ENCODE peak calls at places on chromosomes 5 and 9, in four cellular contexts. One of them, this sample, is unnamed.

GRCh38 chr9:97761879-97762278 is 64.7 kb upstream of the XPA start:
- DNase-seq in IMR-90: no peak
- DNase-seq in ovary: no peak
- DNase-seq in heart left ventricle: no peak
- DNase-seq in this sample: no peak

GRCh38 chr9:26086396-26086795 is 408.2 kb upstream of the TUSC1 start:
- DNase-seq in IMR-90: no peak
- DNase-seq in ovary: no peak
- DNase-seq in heart left ventricle: no peak
- DNase-seq in this sample: no peak

GRCh38 chr5:168291281-168291960 is at the start of gene WWC1:
- DNase-seq in IMR-90: peak; percentile 26
- DNase-seq in ovary: no peak
- DNase-seq in heart left ventricle: no peak
- DNase-seq in this sample: peak; percentile 92

GRCh38 chr5:84213861-84214260 is 170.8 kb downstream of the EDIL3 start:
- DNase-seq in IMR-90: no peak
- DNase-seq in ovary: no peak
- DNase-seq in heart left ventricle: no peak
- DNase-seq in this sample: no peak

GRCh38 chr5:59813761-59814562 is 79.6 kb downstream of the PDE4D start:
- DNase-seq in IMR-90: peak; percentile 67
- DNase-seq in ovary: no peak
- DNase-seq in heart left ventricle: no peak
- DNase-seq in this sample: no peak

GRCh38 chr9:94611638-94612068 is 18.0 kb upstream of the FBP2 start:
- DNase-seq in IMR-90: no peak
- DNase-seq in ovary: no peak
- DNase-seq in heart left ventricle: no peak
- DNase-seq in this sample: no peak

GRCh38 chr5:15004506-15004905 is 132.9 kb upstream of the ANKH start:
- DNase-seq in IMR-90: no peak
- DNase-seq in ovary: no peak
- DNase-seq in heart left ventricle: no peak
- DNase-seq in this sample: no peak

GRCh38 chr5:13866792-13867191 is 77.7 kb downstream of the DNAH5 start:
- DNase-seq in IMR-90: peak; percentile 41
- DNase-seq in ovary: no peak
- DNase-seq in heart left ventricle: no peak
- DNase-seq in this sample: no peak

GRCh38 chr5:89128097-89128496 is 245.1 kb upstream of the MEF2C start:
- DNase-seq in IMR-90: peak; percentile 1
- DNase-seq in ovary: no peak
- DNase-seq in heart left ventricle: no peak
- DNase-seq in this sample: no peak

GRCh38 chr9:18405240-18405639 is 68.7 kb upstream of the ADAMTSL1 start:
- DNase-seq in IMR-90: no peak
- DNase-seq in ovary: no peak
- DNase-seq in heart left ventricle: no peak
- DNase-seq in this sample: no peak

GRCh38 chr9:135702002-135702721 is at the start of gene KCNT1:
- DNase-seq in IMR-90: peak; percentile 13
- DNase-seq in ovary: peak; percentile 75
- DNase-seq in heart left ventricle: peak; percentile 31
- DNase-seq in this sample: no peak

GRCh38 chr5:17221843-17222614 is 4.6 kb downstream of the BASP1 start:
- DNase-seq in IMR-90: no peak
- DNase-seq in ovary: no peak
- DNase-seq in heart left ventricle: no peak
- DNase-seq in this sample: no peak

GRCh38 chr9:121945849-121946248 is 147.3 kb downstream of the TTLL11 start:
- DNase-seq in IMR-90: peak; percentile 47
- DNase-seq in ovary: no peak
- DNase-seq in heart left ventricle: no peak
- DNase-seq in this sample: no peak

GRCh38 chr9:25421560-25421959 is 256.7 kb downstream of the TUSC1 start:
- DNase-seq in IMR-90: no peak
- DNase-seq in ovary: no peak
- DNase-seq in heart left ventricle: no peak
- DNase-seq in this sample: no peak

GRCh38 chr9:125932012-125932411 is 184.8 kb downstream of the PBX3 start:
- DNase-seq in IMR-90: peak; percentile 99
- DNase-seq in ovary: peak; percentile 36
- DNase-seq in heart left ventricle: peak; percentile 42
- DNase-seq in this sample: no peak

GRCh38 chr9:38018230-38018963 is 50.6 kb downstream of the SHB start:
- DNase-seq in IMR-90: no peak
- DNase-seq in ovary: no peak
- DNase-seq in heart left ventricle: no peak
- DNase-seq in this sample: no peak

GRCh38 chr9:121169094-121169601 is 32.5 kb downstream of the RAB14 start:
- DNase-seq in IMR-90: no peak
- DNase-seq in ovary: peak; percentile 36
- DNase-seq in heart left ventricle: no peak
- DNase-seq in this sample: peak; percentile 28

GRCh38 chr5:118044169-118044568 is 944.2 kb downstream of the DTWD2 start:
- DNase-seq in IMR-90: no peak
- DNase-seq in ovary: no peak
- DNase-seq in heart left ventricle: no peak
- DNase-seq in this sample: no peak

GRCh38 chr5:135239461-135240282 is 159.4 kb downstream of the MACROH2A1 start:
- DNase-seq in IMR-90: peak; percentile 85
- DNase-seq in ovary: no peak
- DNase-seq in heart left ventricle: no peak
- DNase-seq in this sample: no peak

GRCh38 chr5:141876628-141877477 is 1.4 kb downstream of the PCDH1 start:
- DNase-seq in IMR-90: no peak
- DNase-seq in ovary: no peak
- DNase-seq in heart left ventricle: no peak
- DNase-seq in this sample: peak; percentile 88

GRCh38 chr5:54610197-54610898 is 92.8 kb downstream of the SNX18 start:
- DNase-seq in IMR-90: no peak
- DNase-seq in ovary: no peak
- DNase-seq in heart left ventricle: no peak
- DNase-seq in this sample: no peak

GRCh38 chr5:19241690-19242089 is 746.3 kb downstream of the CDH18 start:
- DNase-seq in IMR-90: no peak
- DNase-seq in ovary: no peak
- DNase-seq in heart left ventricle: no peak
- DNase-seq in this sample: no peak

GRCh38 chr5:69517763-69518212 is 25.2 kb downstream of the OCLN start:
- DNase-seq in IMR-90: peak; percentile 40
- DNase-seq in ovary: no peak
- DNase-seq in heart left ventricle: no peak
- DNase-seq in this sample: no peak
- TF ChIP-seq POLR2A in IMR-90: no peak
- TF ChIP-seq POLR2A in ovary: no peak
- TF ChIP-seq POLR2A in heart left ventricle: no peak
- TF ChIP-seq POLR2A in this sample: no peak

GRCh38 chr5:152124413-152125082 is 199.9 kb upstream of the GLRA1 start:
- DNase-seq in IMR-90: no peak
- DNase-seq in ovary: no peak
- DNase-seq in heart left ventricle: no peak
- DNase-seq in this sample: no peak

DNA sequence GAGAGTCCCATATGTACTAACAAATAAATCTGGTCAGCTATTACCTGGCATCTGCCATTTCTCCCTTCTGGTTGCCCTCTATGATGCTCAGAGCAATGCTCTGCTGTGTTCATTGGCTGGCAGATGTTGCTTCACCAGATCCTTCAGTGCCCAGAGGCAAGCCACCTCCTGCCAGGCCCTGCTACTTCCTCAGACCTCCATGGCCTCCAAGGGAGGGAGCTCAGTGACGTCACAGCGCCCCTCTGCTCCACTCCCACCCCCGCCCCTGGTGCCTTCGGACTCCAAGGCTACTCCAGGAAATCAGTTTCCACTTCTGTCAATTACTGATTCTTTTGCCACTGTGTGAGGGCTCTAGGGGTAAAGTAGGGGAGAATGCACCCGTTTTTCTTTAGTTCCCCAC is 201.2 kb upstream of the GLRA1 start:
- DNase-seq in IMR-90: no peak
- DNase-seq in ovary: no peak
- DNase-seq in heart left ventricle: no peak
- DNase-seq in this sample: peak; percentile 3
- H3K27ac ChIP-seq in IMR-90: no peak overlapping the region
- H3K27ac ChIP-seq in ovary: no peak overlapping the region
- H3K27ac ChIP-seq in heart left ventricle: no peak overlapping the region
- H3K27ac ChIP-seq in this sample: no peak overlapping the region

GRCh38 chr9:72352911-72353388 is 12.1 kb downstream of the ZFAND5 start:
- DNase-seq in IMR-90: peak; percentile 42
- DNase-seq in ovary: no peak
- DNase-seq in heart left ventricle: no peak
- DNase-seq in this sample: no peak
- TF ChIP-seq POLR2A in IMR-90: peak; percentile 65
- TF ChIP-seq POLR2A in ovary: no peak
- TF ChIP-seq POLR2A in heart left ventricle: no peak
- TF ChIP-seq POLR2A in this sample: no peak

DNA sequence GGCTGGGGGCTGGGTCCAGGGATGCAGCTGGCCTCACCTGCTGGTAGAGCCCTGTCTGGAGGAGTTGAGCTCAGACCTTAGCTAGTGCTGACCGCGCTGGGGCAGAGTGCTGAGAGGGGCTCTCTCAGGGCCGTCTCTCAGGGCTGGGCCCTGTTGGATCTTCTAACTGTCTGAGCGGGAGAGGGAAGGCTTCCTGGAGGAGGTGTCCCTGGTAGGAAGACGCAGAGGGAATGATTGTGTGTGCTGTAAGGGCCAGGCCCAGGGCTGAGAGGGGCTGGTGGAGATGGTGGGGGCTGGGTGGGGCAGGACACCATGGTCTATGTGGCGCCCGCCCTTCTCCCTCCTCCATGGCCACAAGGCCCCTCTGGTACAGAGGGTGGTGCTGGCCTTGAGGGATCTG is 55.0 kb downstream of the RXRA start:
- DNase-seq in IMR-90: no peak
- DNase-seq in ovary: no peak
- DNase-seq in heart left ventricle: no peak
- DNase-seq in this sample: no peak
- H3K27ac ChIP-seq in IMR-90: no peak overlapping the region
- H3K27ac ChIP-seq in ovary: no peak overlapping the region
- H3K27ac ChIP-seq in heart left ventricle: no peak overlapping the region
- H3K27ac ChIP-seq in this sample: no peak overlapping the region

GRCh38 chr9:127785023-127785932 is 556 bp upstream of the CDK9 start:
- DNase-seq in IMR-90: peak; percentile 64
- DNase-seq in ovary: peak; percentile 91
- DNase-seq in heart left ventricle: peak; percentile 89
- DNase-seq in this sample: peak; percentile 99
- TF ChIP-seq POLR2A in IMR-90: no peak
- TF ChIP-seq POLR2A in ovary: peak; percentile 11
- TF ChIP-seq POLR2A in heart left ventricle: no peak
- TF ChIP-seq POLR2A in this sample: no peak